ENCODE peak calls at places on chromosomes 3 and 15, in seven cellular contexts. G is tibial artery, X is HT1080, A is GM12878, L is NCI-H1092 treated with DMSO at 0.1 percent for 48 hours, R is HCEC 1CT, V is choroid plexus epithelial cell. B is an unnamed sample.

GRCh38 chr15:41503669-41504010 is 10.0 kb downstream of the ITPKA start:
- DNase-seq in G (no peak), X (no peak), A (no peak), L (no peak), R (no peak), V (no peak), B (no peak)

GRCh38 chr15:48380183-48380582 is 49.0 kb downstream of the DUT start:
- DNase-seq in G (no peak), X (no peak), A (no peak), L (no peak), R (no peak), V (no peak), B (no peak)

GRCh38 chr3:136979684-136980083 is 21.9 kb downstream of the IL20RB start:
- DNase-seq in G (no peak), X (peak), A (no peak), L (no peak), R (peak), V (no peak), B (peak)

GRCh38 chr3:30222436-30222835 is 384.0 kb upstream of the TGFBR2 start:
- DNase-seq in G (no peak), X (no peak), A (no peak), L (no peak), R (peak), V (no peak), B (no peak)

GRCh38 chr3:331881-332280 is 135.3 kb downstream of the CHL1 start:
- DNase-seq in G (no peak), X (no peak), A (no peak), L (no peak), R (peak), V (peak), B (no peak)

GRCh38 chr3:25540187-25540765 is 112.2 kb downstream of the RARB start:
- DNase-seq in G (no peak), X (no peak), A (no peak), L (no peak), R (no peak), V (no peak), B (no peak)

GRCh38 chr3:72604287-72604686 is 244.0 kb downstream of the SHQ1 start:
- DNase-seq in G (no peak), X (no peak), A (no peak), L (no peak), R (no peak), V (no peak), B (no peak)

GRCh38 chr3:61066800-61067199 is 184.5 kb downstream of the FHIT start:
- DNase-seq in G (no peak), X (no peak), A (no peak), L (no peak), R (no peak), V (no peak), B (no peak)

GRCh38 chr3:53709856-53710674 is 136.2 kb downstream of the CHDH start:
- DNase-seq in G (peak), X (peak), A (no peak), L (peak), R (peak), V (peak), B (peak)

GRCh38 chr3:23396746-23397145 is 193.6 kb downstream of the UBE2E2 start:
- DNase-seq in G (no peak), X (peak), A (no peak), L (no peak), R (peak), V (no peak), B (no peak)

GRCh38 chr3:124557433-124558232 is 172.6 kb upstream of the UMPS start:
- DNase-seq in G (no peak), X (peak), A (no peak), L (peak), R (peak), V (peak), B (peak)

GRCh38 chr3:27573780-27574437 is 89.7 kb upstream of the SLC4A7 start:
- DNase-seq in G (no peak), X (peak), A (no peak), L (no peak), R (no peak), V (peak), B (no peak)

GRCh38 chr15:58285212-58285920 is 146.4 kb upstream of the LIPC start:
- DNase-seq in G (no peak), X (no peak), A (no peak), L (no peak), R (no peak), V (no peak), B (no peak)

GRCh38 chr3:183635107-183635430 is 354 bp upstream of the KLHL24 start:
- DNase-seq in G (no peak), X (no peak), A (no peak), L (no peak), R (no peak), V (no peak), B (no peak)

GRCh38 chr3:47512416-47513124 is 942 bp downstream of the ELP6 start:
- DNase-seq in G (peak), X (peak), A (no peak), L (peak), R (no peak), V (peak), B (no peak)

GRCh38 chr3:151037746-151038145 is 47.7 kb upstream of the MED12L start:
- DNase-seq in G (no peak), X (peak), A (no peak), L (no peak), R (peak), V (peak), B (peak)

GRCh38 chr3:142886938-142887337 is 1.9 kb downstream of the PCOLCE2 start:
- DNase-seq in G (no peak), X (peak), A (no peak), L (no peak), R (peak), V (peak), B (peak)

GRCh38 chr15:85588657-85589056 is 206.1 kb downstream of the KLHL25 start:
- DNase-seq in G (no peak), X (no peak), A (no peak), L (no peak), R (peak), V (peak), B (no peak)

GRCh38 chr3:31077021-31077601 is 182.7 kb upstream of the GADL1 start:
- DNase-seq in G (no peak), X (peak), A (no peak), L (no peak), R (peak), V (peak), B (peak)

GRCh38 chr3:163879172-163879571 is 1199.1 kb downstream of the SI start:
- DNase-seq in G (no peak), X (no peak), A (peak), L (no peak), R (no peak), V (no peak), B (no peak)

GRCh38 chr3:156760333-156760732 is 65.8 kb upstream of the LEKR1 start:
- DNase-seq in G (no peak), X (no peak), A (peak), L (no peak), R (no peak), V (no peak), B (no peak)

GRCh38 chr3:186923241-186923640 is 7.1 kb upstream of the ST6GAL1 start:
- DNase-seq in G (no peak), X (no peak), A (no peak), L (no peak), R (no peak), V (peak), B (no peak)

B was measured in A172.